ENCODE peak calls at places on chromosomes 16 and 17, in four cellular contexts. W is H1, V is IMR-90, G is mesendoderm. K is an unnamed sample.

GRCh38 chr17:74785096-74785980 is 9.2 kb upstream of the NAT9 start:
- DNase-seq in V (no peak), W (no peak), G (no peak), K (no peak)

GRCh38 chr17:80539022-80539421 is 5.6 kb upstream of the RPTOR start:
- DNase-seq in W (no peak), G (peak), V (no peak), K (peak)

GRCh38 chr16:84913315-84913714 is 93.5 kb downstream of the CRISPLD2 start:
- DNase-seq in G (no peak), V (no peak), W (no peak), K (no peak)

GRCh38 chr16:69351309-69352027 is at the start of gene TMED6:
- DNase-seq in G (no peak), W (no peak), V (no peak), K (no peak)

GRCh38 chr17:14768923-14769322 is 468.0 kb downstream of the HS3ST3B1 start:
- DNase-seq in W (no peak), V (no peak), G (no peak), K (no peak)

GRCh38 chr17:77728022-77728671 is 230.4 kb upstream of the TNRC6C start:
- DNase-seq in W (no peak), G (peak), V (no peak), K (peak)

GRCh38 chr16:80503144-80503543 is 37.6 kb upstream of the DYNLRB2 start:
- DNase-seq in G (no peak), V (no peak), W (no peak), K (no peak)

GRCh38 chr17:70127221-70127873 is 42.0 kb upstream of the KCNJ2 start:
- DNase-seq in G (peak), W (no peak), V (no peak), K (no peak)

GRCh38 chr17:65278820-65279184 is 141.6 kb downstream of the RGS9 start:
- DNase-seq in G (no peak), W (no peak), V (no peak), K (peak)

GRCh38 chr16:25988882-25989281 is 297.1 kb downstream of the HS3ST4 start:
- DNase-seq in W (no peak), G (no peak), V (no peak), K (no peak)

GRCh38 chr17:45296003-45296832 is 20.6 kb downstream of the MAP3K14 start:
- DNase-seq in V (peak), W (no peak), G (no peak), K (no peak)

GRCh38 chr17:4635823-4636375 is 5.6 kb downstream of the ALOX15 start:
- DNase-seq in V (no peak), W (no peak), G (no peak), K (peak)

GRCh38 chr17:43549496-43549895 is 3.4 kb upstream of the ETV4 start:
- DNase-seq in W (no peak), V (no peak), G (no peak), K (peak)

GRCh38 chr17:66644311-66644710 is 190.6 kb upstream of the CACNG5 start:
- DNase-seq in V (peak), W (no peak), G (no peak), K (no peak)

GRCh38 chr16:71358464-71359031 is at the start of gene CALB2:
- DNase-seq in V (peak), G (peak), W (peak), K (peak)

GRCh38 chr16:11087691-11088431 is 143.5 kb downstream of the CLEC16A start:
- DNase-seq in G (peak), W (no peak), V (peak), K (peak)

GRCh38 chr17:3469529-3469928 is 2.1 kb downstream of the SPATA22 start:
- DNase-seq in W (no peak), V (no peak), G (no peak), K (no peak)

GRCh38 chr17:79047291-79047920 is 23.4 kb downstream of the C1QTNF1 start:
- DNase-seq in W (no peak), V (no peak), G (no peak), K (no peak)

GRCh38 chr16:85891033-85891775 is 7.8 kb upstream of the IRF8 start:
- DNase-seq in V (peak), G (peak), W (no peak), K (no peak)

GRCh38 chr17:79005063-79005861 is 4.3 kb downstream of the CANT1 start:
- DNase-seq in W (no peak), V (no peak), G (no peak), K (no peak)

GRCh38 chr17:68556551-68556950 is 44.3 kb downstream of the PRKAR1A start:
- DNase-seq in V (no peak), G (no peak), W (no peak), K (no peak)

GRCh38 chr16:12010388-12011251 is 34.1 kb downstream of the SNX29 start:
- DNase-seq in V (no peak), G (no peak), W (no peak), K (no peak)

GRCh38 chr16:23757937-23758619 is 3.3 kb downstream of the CHP2 start:
- DNase-seq in G (no peak), V (no peak), W (no peak), K (no peak)

GRCh38 chr16:11665071-11665491 is 3.2 kb upstream of the SNN start:
- DNase-seq in V (no peak), W (no peak), G (no peak), K (peak)

GRCh38 chr16:47565454-47565853 is 104.3 kb downstream of the PHKB start:
- DNase-seq in V (peak), W (no peak), G (no peak), K (no peak)

GRCh38 chr17:60606036-60606435 is 6.0 kb downstream of the PPM1D start:
- DNase-seq in W (no peak), V (no peak), G (no peak), K (no peak)

GRCh38 chr16:47069841-47070584 is 73.7 kb downstream of the NETO2 start:
- DNase-seq in G (no peak), V (no peak), W (no peak), K (no peak)

GRCh38 chr16:88737298-88738166 is 31.2 kb downstream of the CTU2 start:
- DNase-seq in W (peak), V (peak), G (peak), K (peak)
- H4K5ac ChIP-seq in W (peak), V (no peak), G (no peak), K (no peak)

GRCh38 chr16:87653234-87653633 is 50.9 kb downstream of the JPH3 start:
- DNase-seq in W (no peak), G (peak), V (peak), K (no peak)

GRCh38 chr16:87652799-87653198 is 50.5 kb downstream of the JPH3 start:
- DNase-seq in G (peak), V (no peak), W (no peak), K (no peak)

GRCh38 chr16:87652386-87652785 is 50.1 kb downstream of the JPH3 start:
- DNase-seq in G (no peak), W (no peak), V (no peak), K (no peak)

GRCh38 chr16:87657621-87658192 is 55.4 kb downstream of the JPH3 start:
- DNase-seq in V (no peak), G (peak), W (peak), K (peak)

GRCh38 chr16:87654826-87655225 is 52.5 kb downstream of the JPH3 start:
- DNase-seq in W (no peak), V (no peak), G (no peak), K (no peak)
- H2BK5ac ChIP-seq in W (peak), V (no peak), G (no peak), K (no peak)

DNA sequence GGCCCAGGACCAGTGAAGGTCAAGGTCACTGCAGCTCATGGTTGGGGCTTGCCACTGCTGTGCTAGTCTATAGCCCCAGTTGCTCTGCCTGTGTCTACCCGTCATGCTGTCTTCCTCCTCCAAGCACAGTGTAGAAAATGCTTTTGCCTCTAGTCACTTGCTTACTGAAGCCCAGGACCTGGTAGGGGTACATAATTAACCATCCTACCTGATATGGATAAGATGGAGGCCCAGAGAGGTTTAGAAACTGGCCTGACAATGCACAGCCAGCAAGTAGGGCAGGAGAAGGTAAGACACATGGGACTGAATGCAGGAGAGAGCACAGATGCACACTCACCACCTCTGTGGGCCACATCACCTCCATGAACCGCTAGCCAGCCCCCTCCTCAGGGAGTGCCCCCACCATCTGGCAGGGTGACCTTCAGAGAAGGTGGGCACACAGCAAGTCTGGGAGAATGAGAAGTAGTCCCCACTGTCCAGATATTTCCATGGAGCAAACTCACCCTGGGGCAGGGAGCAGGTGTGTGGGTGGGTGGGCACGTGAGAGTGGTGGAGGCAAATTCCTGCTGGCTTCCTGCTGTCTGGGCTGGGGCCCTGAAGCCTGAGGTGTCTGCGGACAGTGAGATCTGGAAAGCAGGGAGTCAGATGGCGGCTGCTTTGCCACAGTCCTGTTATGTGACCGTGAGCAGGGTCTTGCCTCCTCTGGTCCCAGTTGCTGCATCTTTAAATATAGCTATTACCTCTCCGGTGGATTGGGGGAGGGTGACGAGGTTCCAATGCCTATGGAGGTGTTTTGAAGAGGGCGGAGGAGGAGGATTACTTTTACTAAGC is 1.0 kb downstream of the CX3CL1 start:
- DNase-seq in W (no peak), G (no peak), V (no peak), K (no peak)
- H4K5ac ChIP-seq in W (no peak), G (no peak), V (no peak), K (no peak)

GRCh38 chr17:81921531-81921862 is 3.5 kb upstream of the SIRT7 start:
- DNase-seq in W (no peak), V (no peak), G (no peak), K (no peak)

GRCh38 chr17:81923302-81924260 is 4.0 kb downstream of the MAFG start:
- DNase-seq in V (peak), G (peak), W (no peak), K (peak)

GRCh38 chr17:81921996-81922565 is 4.1 kb upstream of the SIRT7 start:
- DNase-seq in W (no peak), G (no peak), V (no peak), K (no peak)

GRCh38 chr17:81920612-81921530 is 2.9 kb upstream of the SIRT7 start:
- DNase-seq in G (no peak), W (no peak), V (no peak), K (no peak)

DNA sequence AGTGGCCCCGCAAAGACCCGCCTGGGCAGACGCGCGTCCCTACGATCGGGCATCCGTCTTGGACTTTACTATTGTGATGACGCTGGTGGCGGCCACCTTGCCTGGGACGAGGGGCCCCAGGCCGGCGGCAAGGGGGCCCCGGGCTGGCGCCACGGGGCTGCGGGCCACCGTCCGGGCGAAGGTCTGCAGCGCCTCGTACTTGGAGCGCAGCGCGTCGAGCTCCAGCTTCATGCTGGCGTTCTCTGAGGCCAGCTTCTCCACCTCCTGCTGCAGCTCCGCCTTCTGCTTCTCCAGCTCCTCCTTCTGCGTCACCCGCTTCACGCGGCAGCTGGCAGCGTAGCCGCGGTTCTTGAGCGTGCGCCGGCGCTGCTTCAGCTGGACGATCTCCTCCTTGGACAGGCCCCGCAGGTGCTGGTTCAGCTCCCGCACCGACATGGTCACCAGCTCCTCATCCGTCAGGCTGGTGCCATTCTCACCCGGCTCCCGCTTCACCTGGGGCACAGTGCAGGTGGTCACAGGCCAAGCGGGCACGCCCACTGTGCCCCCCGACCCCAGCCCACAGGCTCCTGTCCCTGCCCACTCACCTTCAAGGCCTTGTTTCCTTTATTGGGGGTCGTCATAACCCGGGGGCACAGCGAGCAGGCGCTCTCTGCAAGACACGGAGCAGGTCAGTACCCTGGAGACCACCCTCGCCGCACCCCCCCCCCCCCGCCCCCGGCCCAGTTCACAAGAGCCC is 4.8 kb upstream of the SIRT7 start:
- DNase-seq in G (no peak), W (no peak), V (no peak), K (no peak)
- H2BK5ac ChIP-seq in G (peak), W (peak), V (peak), K (no peak)

GRCh38 chr16:13633381-13633861 is 286.5 kb upstream of the ERCC4 start:
- DNase-seq in G (peak), V (no peak), W (no peak), K (no peak)

GRCh38 chr16:13631213-13631767 is 288.7 kb upstream of the ERCC4 start:
- DNase-seq in G (peak), W (no peak), V (no peak), K (no peak)

GRCh38 chr16:13631916-13632315 is 288.0 kb upstream of the ERCC4 start:
- DNase-seq in G (peak), V (no peak), W (no peak), K (no peak)

GRCh38 chr16:13630292-13630850 is 289.6 kb upstream of the ERCC4 start:
- DNase-seq in V (no peak), G (peak), W (no peak), K (no peak)

GRCh38 chr16:13629704-13630103 is 290.2 kb upstream of the ERCC4 start:
- DNase-seq in W (no peak), G (no peak), V (no peak), K (no peak)
- H4K5ac ChIP-seq in W (no peak), G (peak), V (no peak), K (peak)

GRCh38 chr17:76701471-76701967 is 9.2 kb downstream of the MXRA7 start:
- DNase-seq in V (no peak), G (no peak), W (no peak), K (no peak)
- H2BK5ac ChIP-seq in V (peak), G (no peak), W (peak), K (no peak)

GRCh38 chr16:16047761-16048160 is 98.3 kb downstream of the ABCC1 start:
- DNase-seq in G (no peak), W (no peak), V (no peak), K (no peak)
- H4K5ac ChIP-seq in G (no peak), W (no peak), V (no peak), K (no peak)